ENCODE peak calls at places on chromosomes 7 and 10, in seven cellular contexts. S, V, U, P, B, W and Q are unnamed samples.

GRCh38 chr7:2572101-2572842 is 13.5 kb downstream of the IQCE start:
- DNase-seq in B (no peak), S (no peak), U (no peak), V (no peak), W (peak), P (no peak), Q (no peak)

GRCh38 chr7:100691676-100692577 is 2.1 kb downstream of the GIGYF1 start:
- DNase-seq in U (peak), P (peak), V (no peak), S (peak), B (peak), W (peak), Q (peak)

GRCh38 chr10:24208661-24209420 is at the start of gene KIAA1217:
- DNase-seq in P (peak), U (peak), W (peak), V (no peak), S (peak), B (peak), Q (peak)

GRCh38 chr7:7181519-7182155 is 707 bp upstream of the C1GALT1 start:
- DNase-seq in W (peak), S (peak), B (peak), V (no peak), P (peak), U (peak), Q (peak)

GRCh38 chr7:106915873-106916272 is 50.8 kb downstream of the PIK3CG start:
- DNase-seq in V (no peak), W (no peak), U (no peak), B (no peak), S (no peak), P (no peak), Q (no peak)

GRCh38 chr10:35265435-35265834 is 70.9 kb upstream of the CCNY start:
- DNase-seq in W (no peak), U (no peak), P (no peak), B (no peak), S (no peak), V (no peak), Q (no peak)

GRCh38 chr7:139798221-139798620 is 20.4 kb upstream of the HIPK2 start:
- DNase-seq in U (no peak), P (no peak), W (no peak), B (no peak), S (peak), V (no peak), Q (no peak)

GRCh38 chr10:86968271-86968993 is at the start of gene ADIRF:
- DNase-seq in U (no peak), B (no peak), W (no peak), S (peak), P (no peak), V (no peak), Q (peak)

GRCh38 chr10:117654105-117654504 is 111.6 kb downstream of the EMX2 start:
- DNase-seq in V (no peak), B (no peak), S (no peak), W (no peak), P (no peak), U (no peak), Q (no peak)

GRCh38 chr7:134712196-134712595 is 65.5 kb downstream of the BPGM start:
- DNase-seq in B (no peak), V (no peak), W (peak), U (no peak), P (no peak), S (no peak), Q (no peak)

GRCh38 chr7:132232394-132232793 is 343.9 kb downstream of the PLXNA4 start:
- DNase-seq in P (no peak), S (no peak), B (no peak), V (no peak), U (no peak), W (no peak), Q (no peak)

GRCh38 chr10:132737390-132738048 is 48.4 kb downstream of the NKX6-2 start:
- DNase-seq in S (no peak), B (no peak), U (no peak), V (no peak), P (no peak), W (no peak), Q (no peak)

GRCh38 chr10:68666280-68666760 is 54.7 kb upstream of the CCAR1 start:
- DNase-seq in B (no peak), U (no peak), V (peak), W (peak), P (no peak), S (no peak), Q (no peak)

GRCh38 chr10:126433351-126433750 is 45.1 kb upstream of the ADAM12 start:
- DNase-seq in V (no peak), W (peak), B (no peak), P (no peak), S (no peak), U (no peak), Q (no peak)

GRCh38 chr10:111435871-111436270 is 359.0 kb downstream of the ADRA2A start:
- DNase-seq in P (no peak), U (no peak), B (no peak), W (no peak), S (no peak), V (no peak), Q (no peak)

GRCh38 chr10:12726971-12727831 is 274.3 kb downstream of the CCDC3 start:
- DNase-seq in S (no peak), W (peak), V (no peak), P (no peak), U (no peak), B (no peak), Q (peak)

GRCh38 chr7:155709453-155709852 is 65.0 kb downstream of the RBM33 start:
- DNase-seq in P (no peak), U (no peak), V (no peak), W (no peak), B (no peak), S (no peak), Q (no peak)

GRCh38 chr10:33211123-33211878 is 123.2 kb downstream of the NRP1 start:
- DNase-seq in V (no peak), U (no peak), P (no peak), B (no peak), W (peak), S (no peak), Q (peak)

GRCh38 chr10:72889391-72889831 is 4.1 kb upstream of the OIT3 start:
- DNase-seq in U (peak), B (no peak), P (no peak), S (no peak), W (peak), V (no peak), Q (no peak)

GRCh38 chr7:126700807-126701604 is 551.7 kb downstream of the GRM8 start:
- DNase-seq in B (peak), P (peak), S (no peak), U (no peak), W (peak), V (peak), Q (no peak)

GRCh38 chr10:17088118-17088806 is 41.3 kb downstream of the CUBN start:
- DNase-seq in B (no peak), V (no peak), U (no peak), P (no peak), W (peak), S (no peak), Q (no peak)

GRCh38 chr7:38280000-38280399 is 6.6 kb upstream of the TARP start:
- DNase-seq in W (no peak), P (no peak), S (no peak), U (no peak), V (no peak), B (no peak), Q (no peak)
- TF ChIP-seq CTCF in W (no peak), P (no peak), S (no peak), U (no peak), V (no peak), B (no peak), Q (no peak)

GRCh38 chr10:54402576-54402975 is 398.5 kb downstream of the PCDH15 start:
- DNase-seq in S (no peak), P (peak), V (no peak), B (peak), U (no peak), W (peak), Q (no peak)
- TF ChIP-seq CTCF in S (no peak), P (peak), V (no peak), B (peak), U (no peak), W (no peak), Q (peak)

DNA sequence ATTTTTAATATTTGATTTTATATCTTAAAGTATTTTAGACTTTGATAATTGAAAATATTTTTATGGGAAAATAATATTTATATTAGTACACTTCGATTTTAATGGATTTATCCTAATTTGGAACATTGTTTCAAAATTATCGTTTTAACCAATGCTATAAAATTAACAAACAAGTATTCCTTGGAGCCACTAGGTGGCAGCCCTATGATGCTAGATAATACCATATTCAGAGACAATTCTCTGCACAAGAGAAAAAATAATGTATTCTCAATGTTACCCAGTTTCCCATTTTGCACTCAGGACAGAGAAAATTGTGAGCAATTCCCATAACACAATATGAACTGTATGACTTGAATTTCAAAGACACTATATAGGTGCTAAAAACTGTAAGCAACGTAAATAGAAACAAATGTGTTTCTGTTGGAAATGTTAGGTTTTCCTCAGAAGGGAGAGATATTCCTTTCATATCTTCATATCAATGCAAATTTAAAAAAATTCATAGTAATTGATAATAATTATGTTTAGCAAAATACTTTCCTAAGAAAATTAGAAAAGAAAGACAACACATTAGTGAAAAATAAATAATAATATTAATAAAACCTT is 237.8 kb downstream of the SEMA3E start:
- DNase-seq in P (no peak), W (peak), S (no peak), B (peak), U (no peak), V (peak), Q (no peak)
- TF ChIP-seq CTCF in P (peak), W (peak), S (peak), B (peak), U (peak), V (peak), Q (peak)

GRCh38 chr10:63766766-63767505 is 245.7 kb downstream of the REEP3 start:
- DNase-seq in P (no peak), B (no peak), W (peak), S (no peak), U (no peak), V (peak), Q (no peak)

GRCh38 chr10:63770523-63770922 is 249.3 kb downstream of the REEP3 start:
- DNase-seq in P (no peak), W (no peak), S (no peak), B (no peak), U (no peak), V (no peak), Q (no peak)

GRCh38 chr10:63767512-63767911 is 246.3 kb downstream of the REEP3 start:
- DNase-seq in B (no peak), V (no peak), W (peak), S (no peak), P (no peak), U (no peak), Q (no peak)

GRCh38 chr10:63773106-63773505 is 251.9 kb downstream of the REEP3 start:
- DNase-seq in W (no peak), B (no peak), S (no peak), P (no peak), V (no peak), U (no peak), Q (no peak)

GRCh38 chr10:63769367-63769766 is 248.2 kb downstream of the REEP3 start:
- DNase-seq in S (no peak), V (no peak), W (no peak), U (no peak), B (no peak), P (no peak), Q (no peak)
- TF ChIP-seq CTCF in S (no peak), V (no peak), W (no peak), U (no peak), B (no peak), P (no peak), Q (no peak)

DNA sequence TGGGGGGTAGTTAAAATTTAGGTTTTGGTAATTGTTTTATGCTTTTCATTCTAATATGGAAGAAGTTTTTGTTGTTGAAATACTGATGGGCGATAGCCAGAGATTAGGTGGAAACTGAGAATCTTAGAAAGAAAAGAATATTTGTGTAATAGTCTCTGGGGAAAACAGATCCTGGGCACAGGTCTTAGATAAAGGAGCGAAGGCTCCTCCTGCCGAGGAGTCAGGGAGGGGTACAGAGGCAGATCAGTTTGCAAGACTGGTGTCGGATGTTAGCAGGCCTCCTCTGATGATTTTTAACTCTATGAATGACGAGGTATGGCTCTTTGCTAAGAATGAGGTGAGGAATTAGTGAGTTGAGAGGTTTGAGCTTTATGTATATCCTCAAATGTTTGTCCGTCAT is 339.7 kb downstream of the HGF start:
- DNase-seq in S (no peak), B (no peak), U (no peak), V (no peak), P (no peak), W (peak), Q (no peak)
- TF ChIP-seq CTCF in S (no peak), B (no peak), U (no peak), V (no peak), P (no peak), W (no peak), Q (no peak)

GRCh38 chr7:12685550-12685949 is 1.9 kb upstream of the ARL4A start:
- DNase-seq in S (peak), V (no peak), B (peak), U (no peak), W (peak), P (peak), Q (no peak)
- TF ChIP-seq CTCF in S (no peak), V (peak), B (no peak), U (no peak), W (peak), P (peak), Q (no peak)

GRCh38 chr7:112521942-112522341 is 41.2 kb downstream of the LSMEM1 start:
- DNase-seq in S (no peak), V (no peak), P (no peak), U (no peak), W (no peak), B (no peak), Q (no peak)
- TF ChIP-seq CTCF in S (no peak), V (no peak), P (no peak), U (no peak), W (no peak), B (no peak), Q (no peak)

GRCh38 chr10:30509508-30509907 is 75.5 kb downstream of the MAP3K8 start:
- DNase-seq in P (no peak), W (no peak), U (no peak), S (no peak), B (no peak), V (no peak), Q (no peak)

GRCh38 chr10:30505543-30506298 is 71.7 kb downstream of the MAP3K8 start:
- DNase-seq in U (no peak), V (no peak), W (no peak), S (no peak), B (no peak), P (no peak), Q (no peak)

GRCh38 chr10:30510932-30511700 is 77.1 kb downstream of the MAP3K8 start:
- DNase-seq in V (no peak), W (peak), P (no peak), U (no peak), S (no peak), B (no peak), Q (no peak)

GRCh38 chr10:30510184-30510931 is 76.4 kb downstream of the MAP3K8 start:
- DNase-seq in U (no peak), V (no peak), P (no peak), B (no peak), S (no peak), W (peak), Q (peak)
- TF ChIP-seq CTCF in U (no peak), V (peak), P (no peak), B (no peak), S (no peak), W (peak), Q (no peak)

GRCh38 chr7:6158424-6159096 is 113.9 kb downstream of the CYTH3 start:
- DNase-seq in S (no peak), P (no peak), B (no peak), W (no peak), U (no peak), V (no peak), Q (peak)
- TF ChIP-seq CTCF in S (no peak), P (no peak), B (no peak), W (no peak), U (no peak), V (no peak), Q (no peak)

DNA sequence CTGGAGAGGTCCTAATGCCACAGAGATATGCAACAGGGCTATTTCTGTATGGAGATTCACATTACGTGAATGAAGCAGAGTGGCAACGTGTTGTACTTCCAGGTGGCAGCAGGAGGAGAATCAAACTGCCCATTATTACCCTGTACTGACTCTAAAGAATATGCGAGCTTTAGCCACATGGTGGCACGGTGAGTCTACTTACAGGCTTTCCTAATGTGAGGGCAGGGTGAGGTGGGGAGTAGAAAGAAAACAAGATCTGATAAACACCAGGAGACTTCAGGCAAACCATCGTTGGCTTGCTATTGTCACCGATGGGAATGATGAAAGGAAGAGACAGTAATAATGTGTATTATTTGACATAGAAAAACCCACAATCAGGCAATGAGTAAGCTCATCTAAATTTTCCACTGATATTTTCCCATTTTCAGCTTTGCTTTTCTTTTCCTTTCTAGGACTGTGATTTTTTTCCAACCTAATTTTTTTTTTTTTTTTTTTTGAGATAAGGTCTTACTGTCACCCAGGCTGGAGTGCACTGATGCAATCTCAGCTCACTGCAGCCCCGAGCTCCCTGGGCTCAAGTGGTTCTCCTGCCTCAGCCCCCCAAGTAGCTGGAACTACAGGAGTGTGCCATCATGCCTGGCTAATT is 164.3 kb downstream of the BTAF1 start:
- DNase-seq in V (no peak), P (peak), S (peak), U (peak), B (peak), W (peak), Q (peak)
- TF ChIP-seq CTCF in V (peak), P (peak), S (peak), U (peak), B (peak), W (peak), Q (peak)